ENCODE peak calls at places on chromosomes 7 and 10, in four cellular contexts. G is T follicular helper cell, X is lower lobe of right lung, D is WTC11. J is an unnamed sample.

GRCh38 chr10:60604356-60604755 is 173.9 kb upstream of the CDK1 start:
- DNase-seq in G (no peak), X (no peak), D (no peak), J (no peak)

GRCh38 chr10:70585555-70586243 is 16.8 kb downstream of the PRF1 start:
- DNase-seq in G (no peak), X (no peak), D (no peak), J (no peak)

GRCh38 chr7:158815046-158815445 is 14.3 kb downstream of the ESYT2 start:
- DNase-seq in G (no peak), X (no peak), D (no peak), J (no peak)

GRCh38 chr7:75920431-75921161 is 5.6 kb downstream of the POR start:
- DNase-seq in G (peak; percentile 20), X (no peak), D (no peak), J (no peak)

GRCh38 chr7:80659120-80660055 is 20.9 kb downstream of the CD36 start:
- DNase-seq in G (no peak), X (no peak), D (no peak), J (peak; percentile 70)

GRCh38 chr10:126140746-126141273 is 244.4 kb downstream of the FANK1 start:
- DNase-seq in G (no peak), X (no peak), D (no peak), J (no peak)

GRCh38 chr10:10699427-10699826 is 318.2 kb upstream of the CELF2 start:
- DNase-seq in G (no peak), X (no peak), D (no peak), J (no peak)

GRCh38 chr10:12782537-12782936 is 219.0 kb downstream of the CCDC3 start:
- DNase-seq in G (no peak), X (peak; percentile 57), D (peak; percentile 75), J (peak; percentile 31)

GRCh38 chr7:124781907-124782306 is 16.3 kb upstream of the GPR37 start:
- DNase-seq in G (no peak), X (no peak), D (no peak), J (no peak)

GRCh38 chr7:127654404-127655392 is 2.7 kb downstream of the SND1 start:
- DNase-seq in G (no peak), X (no peak), D (no peak), J (peak; percentile 70)

GRCh38 chr10:62305813-62306212 is 37.2 kb upstream of the RTKN2 start:
- DNase-seq in G (no peak), X (no peak), D (no peak), J (no peak)

GRCh38 chr10:113007343-113007771 is 57.3 kb downstream of the TCF7L2 start:
- DNase-seq in G (peak; percentile 27), X (no peak), D (no peak), J (no peak)

GRCh38 chr10:21174670-21175495 is 277.8 kb upstream of the NEBL start:
- DNase-seq in G (no peak), X (no peak), D (no peak), J (no peak)

GRCh38 chr7:55477781-55478374 is 94.4 kb downstream of the VOPP1 start:
- DNase-seq in G (no peak), X (no peak), D (no peak), J (no peak)